ENCODE peak calls at places on chromosomes 4 and X, in six cellular contexts. Q is astrocyte of the hippocampus; Y is stromal cell of bone marrow; V is iris pigment epithelial cell; K is HCEC 1CT; U is stimulated activated naive B cell treated with anti-CD40 and anti-IgM and Interleukin-4, amounts not matched to agents 10 μg/mL and 1 μg/mL and 100 μg/mL, for 72 hours. H is an unnamed sample.

GRCh38 chr4:120555058-120555457 is 367.5 kb downstream of the PRDM5 start:
- DNase-seq in K (no peak), V (no peak), U (no peak), Q (no peak), Y (no peak), H (no peak)

GRCh38 chr4:163681208-163681821 is 186.8 kb downstream of the TMA16 start:
- DNase-seq in Y (no peak), U (peak), V (peak), K (peak), Q (no peak), H (no peak)

GRCh38 chr4:145530189-145530588 is 48.5 kb downstream of the SMAD1 start:
- DNase-seq in Q (no peak), U (no peak), Y (no peak), V (no peak), K (no peak), H (no peak)

GRCh38 chr4:25413261-25413660 is 36.2 kb downstream of the ANAPC4 start:
- DNase-seq in Y (no peak), V (no peak), U (no peak), K (no peak), Q (no peak), H (no peak)

GRCh38 chr4:152211936-152212675 is 323.8 kb downstream of the FBXW7 start:
- DNase-seq in V (no peak), Q (no peak), U (no peak), Y (no peak), K (no peak), H (no peak)

GRCh38 chrX:110588164-110588563 is 207.5 kb downstream of the CHRDL1 start:
- DNase-seq in V (no peak), Y (no peak), U (no peak), K (no peak), Q (no peak), H (no peak)

GRCh38 chrX:11499076-11500044 is 166.4 kb downstream of the ARHGAP6 start:
- DNase-seq in K (peak), Q (peak), Y (peak), U (no peak), V (peak), H (peak)

GRCh38 chr4:100984901-100985300 is 362.4 kb downstream of the PPP3CA start:
- DNase-seq in Q (peak), U (no peak), V (peak), Y (peak), K (peak), H (no peak)

GRCh38 chr4:53963786-53964185 is 100.6 kb downstream of the CHIC2 start:
- DNase-seq in Y (no peak), V (no peak), U (no peak), Q (peak), K (no peak), H (no peak)

GRCh38 chrX:2626750-2627149 is 64.3 kb upstream of the CD99 start:
- DNase-seq in U (no peak), Q (no peak), Y (no peak), K (no peak), V (no peak), H (no peak)

GRCh38 chrX:39361736-39362135 is 560.5 kb downstream of the MID1IP1 start:
- DNase-seq in Y (no peak), Q (no peak), K (no peak), V (no peak), U (no peak), H (no peak)

GRCh38 chr4:169627307-169627706 is 6.9 kb downstream of the CLCN3 start:
- DNase-seq in Q (no peak), K (no peak), U (no peak), V (no peak), Y (no peak), H (no peak)

GRCh38 chrX:150060406-150060805 is 122.1 kb upstream of the EOLA2 start:
- DNase-seq in V (peak), K (peak), Y (no peak), U (no peak), Q (no peak), H (no peak)

GRCh38 chr4:173410106-173410505 is 11.2 kb upstream of the SCRG1 start:
- DNase-seq in V (no peak), Q (peak), U (no peak), K (no peak), Y (no peak), H (no peak)

H was measured in fibroblast of the conjunctiva.